ENCODE peak calls at places on chromosome 2, in four cellular contexts. R is prostate gland, G is A549, C is K562. N is an unnamed sample.
A peak's percentile ranks its signal among the peaks of the same experiment; 100 is the strongest.

GRCh38 chr2:47265751-47266231 is 110.7 kb upstream of the STPG4 start:
- DNase-seq in R (peak; percentile 26), G (no peak), C (no peak), N (no peak)

GRCh38 chr2:216371756-216372702 is at the start of gene MARCHF4:
- DNase-seq in R (peak; percentile 44), G (peak; percentile 78), C (peak; percentile 68), N (no peak)

GRCh38 chr2:223598994-223599645 is 3.0 kb downstream of the SCG2 start:
- DNase-seq in R (no peak), G (no peak), C (no peak), N (no peak)

GRCh38 chr2:121451373-121451772 is 79.3 kb upstream of the RNU4ATAC start:
- DNase-seq in R (no peak), G (no peak), C (no peak), N (no peak)

GRCh38 chr2:1976725-1977416 is 232.6 kb upstream of the PXDN start:
- DNase-seq in R (no peak), G (no peak), C (no peak), N (no peak)

GRCh38 chr2:70716131-70716766 is 51.8 kb downstream of the ADD2 start:
- DNase-seq in R (peak; percentile 84), G (no peak), C (no peak), N (no peak)

GRCh38 chr2:144032566-144032965 is 487.4 kb downstream of the ZEB2 start:
- DNase-seq in R (no peak), G (no peak), C (no peak), N (no peak)

GRCh38 chr2:15943914-15944313 is 3.6 kb downstream of the MYCN start:
- DNase-seq in R (no peak), G (peak; percentile 10), C (no peak), N (no peak)

GRCh38 chr2:136891100-136891499 is 125.8 kb downstream of the THSD7B start:
- DNase-seq in R (no peak), G (no peak), C (no peak), N (no peak)

GRCh38 chr2:238169708-238170251 is 11.0 kb downstream of the ERFE start:
- DNase-seq in R (no peak), G (peak; percentile 46), C (no peak), N (no peak)

GRCh38 chr2:150339951-150340350 is 147.5 kb downstream of the RND3 start:
- DNase-seq in R (peak; percentile 26), G (no peak), C (no peak), N (no peak)

GRCh38 chr2:111216811-111217652 is 96.3 kb downstream of the BCL2L11 start:
- DNase-seq in R (no peak), G (no peak), C (no peak), N (no peak)

GRCh38 chr2:527581-527980 is 149.6 kb downstream of the TMEM18 start:
- DNase-seq in R (no peak), G (no peak), C (no peak), N (no peak)

GRCh38 chr2:126852361-126852760 is 46.3 kb upstream of the TEX51 start:
- DNase-seq in R (no peak), G (no peak), C (no peak), N (no peak)

GRCh38 chr2:136019304-136019703 is 33.9 kb upstream of the DARS1 start:
- DNase-seq in R (no peak), G (no peak), C (no peak), N (no peak)

GRCh38 chr2:237060518-237061312 is 25.0 kb upstream of the COPS8 start:
- DNase-seq in R (peak; percentile 46), G (peak; percentile 71), C (peak; percentile 16), N (no peak)

GRCh38 chr2:43636616-43637015 is 444 bp upstream of the PLEKHH2 start:
- DNase-seq in R (no peak), G (no peak), C (no peak), N (no peak)

GRCh38 chr2:40062381-40062780 is 283.3 kb upstream of the THUMPD2 start:
- DNase-seq in R (no peak), G (no peak), C (no peak), N (no peak)

GRCh38 chr2:40367032-40367431 is 84.9 kb downstream of the SLC8A1 start:
- DNase-seq in R (no peak), G (no peak), C (no peak), N (no peak)

GRCh38 chr2:207133493-207133861 is 32.3 kb downstream of the KLF7 start:
- DNase-seq in R (no peak), G (no peak), C (no peak), N (no peak)

GRCh38 chr2:76039505-76039904 is 328.8 kb upstream of the GCFC2 start:
- DNase-seq in R (no peak), G (no peak), C (no peak), N (no peak)

GRCh38 chr2:24613154-24613814 is 122.2 kb downstream of the NCOA1 start:
- DNase-seq in R (no peak), G (peak; percentile 25), C (no peak), N (no peak)

GRCh38 chr2:128790541-128790944 is 471.9 kb upstream of the HS6ST1 start:
- DNase-seq in R (no peak), G (no peak), C (no peak), N (no peak)

GRCh38 chr2:188610827-188611226 is 319.2 kb downstream of the GULP1 start:
- DNase-seq in R (no peak), G (no peak), C (no peak), N (no peak)

GRCh38 chr2:219178377-219179175 is 501 bp downstream of the RETREG2 start:
- DNase-seq in R (peak; percentile 39), G (peak; percentile 24), C (peak; percentile 58), N (no peak)

GRCh38 chr2:212387146-212387545 is 151.5 kb downstream of the ERBB4 start:
- DNase-seq in R (no peak), G (no peak), C (no peak), N (no peak)

GRCh38 chr2:95287336-95287735 is 9.8 kb upstream of the KCNIP3 start:
- DNase-seq in R (no peak), G (no peak), C (no peak), N (no peak)

GRCh38 chr2:199163901-199164300 is 293.8 kb downstream of the SATB2 start:
- DNase-seq in R (no peak), G (no peak), C (no peak), N (no peak)
- H3K4me3 ChIP-seq in R (no peak overlapping the region), G (no peak overlapping the region), C (no peak overlapping the region), N (no peak overlapping the region)

GRCh38 chr2:156803243-156803642 is 367.1 kb downstream of the GPD2 start:
- DNase-seq in R (no peak), G (no peak), C (no peak), N (no peak)

GRCh38 chr2:156800781-156801366 is 364.7 kb downstream of the GPD2 start:
- DNase-seq in R (no peak), G (no peak), C (no peak), N (no peak)

GRCh38 chr2:156800065-156800556 is 363.9 kb downstream of the GPD2 start:
- DNase-seq in R (no peak), G (no peak), C (no peak), N (no peak)

GRCh38 chr2:156803967-156804366 is 367.8 kb downstream of the GPD2 start:
- DNase-seq in R (no peak), G (no peak), C (no peak), N (no peak)
- H3K27ac ChIP-seq in R (no peak overlapping the region), G (no peak overlapping the region), C (no peak overlapping the region), N (no peak overlapping the region)

DNA sequence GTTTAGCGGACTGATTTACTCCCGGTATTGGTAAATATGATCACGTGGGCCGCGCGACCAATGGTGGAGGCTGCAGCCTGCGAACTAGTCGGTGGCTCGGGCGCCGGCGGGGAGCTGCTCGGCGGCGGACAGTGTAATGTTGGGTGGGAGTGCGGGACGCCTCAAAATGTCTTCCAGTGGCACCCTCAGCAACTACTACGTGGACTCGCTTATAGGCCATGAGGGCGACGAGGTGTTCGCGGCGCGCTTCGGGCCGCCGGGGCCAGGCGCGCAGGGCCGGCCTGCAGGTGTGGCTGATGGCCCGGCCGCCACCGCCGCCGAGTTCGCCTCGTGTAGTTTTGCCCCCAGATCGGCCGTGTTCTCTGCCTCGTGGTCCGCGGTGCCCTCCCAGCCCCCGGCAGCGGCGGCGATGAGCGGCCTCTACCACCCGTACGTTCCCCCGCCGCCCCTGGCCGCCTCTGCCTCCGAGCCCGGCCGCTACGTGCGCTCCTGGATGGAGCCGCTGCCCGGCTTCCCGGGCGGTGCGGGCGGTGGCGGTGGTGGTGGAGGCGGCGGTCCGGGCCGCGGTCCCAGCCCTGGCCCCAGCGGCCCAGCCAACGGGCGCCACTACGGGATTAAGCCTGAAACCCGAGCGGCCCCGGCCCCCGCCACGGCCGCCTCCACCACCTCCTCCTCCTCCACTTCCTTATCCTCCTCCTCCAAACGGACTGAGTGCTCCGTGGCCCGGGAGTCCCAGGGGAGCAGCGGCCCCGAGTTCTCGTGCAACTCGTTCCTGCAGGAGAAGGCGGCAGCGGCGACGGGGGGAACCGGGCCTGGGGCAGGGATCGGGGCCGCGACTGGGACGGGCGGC is at the start of gene HOXD9:
- DNase-seq in R (no peak), G (no peak), C (no peak), N (no peak)
- TF ChIP-seq POLR2A in R (no peak), G (no peak), C (no peak), N (no peak)

GRCh38 chr2:79393806-79394484 is 118.9 kb upstream of the CTNNA2 start:
- DNase-seq in R (no peak), G (no peak), C (no peak), N (no peak)

GRCh38 chr2:79383681-79384080 is 129.2 kb upstream of the CTNNA2 start:
- DNase-seq in R (no peak), G (no peak), C (no peak), N (no peak)

GRCh38 chr2:79394485-79394859 is 118.4 kb upstream of the CTNNA2 start:
- DNase-seq in R (no peak), G (no peak), C (no peak), N (no peak)

GRCh38 chr2:79393107-79393506 is 119.7 kb upstream of the CTNNA2 start:
- DNase-seq in R (no peak), G (no peak), C (no peak), N (no peak)

DNA sequence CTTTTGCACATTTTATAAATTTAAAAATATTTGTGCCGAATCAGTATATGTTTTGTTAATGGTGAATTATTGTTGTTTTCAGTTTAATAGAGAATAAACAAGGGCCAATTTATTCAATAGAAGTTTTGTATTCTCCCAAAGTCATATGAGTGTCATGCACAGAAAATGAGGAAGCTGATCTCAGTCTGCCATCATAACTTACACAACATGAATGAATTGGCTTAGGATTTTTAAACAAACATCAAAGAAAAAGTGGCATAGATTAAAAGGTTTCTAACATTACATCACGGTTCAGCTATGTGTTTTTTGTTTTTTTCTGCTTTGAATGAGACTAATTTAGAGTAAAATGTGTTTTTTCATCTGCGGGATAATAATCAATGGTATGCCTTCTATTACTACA is 123.4 kb upstream of the CTNNA2 start:
- DNase-seq in R (no peak), G (no peak), C (no peak), N (no peak)
- H3K4me3 ChIP-seq in R (no peak overlapping the region), G (no peak overlapping the region), C (no peak overlapping the region), N (no peak overlapping the region)